ENCODE peak calls at places on chromosome 22, in ten cellular contexts. U, S, M, L, A, B, X, D, T and I are unnamed samples.
A peak's percentile ranks its signal among the peaks of the same experiment; 100 is the strongest.

GRCh38 chr22:31154975-31155374 is 5.0 kb upstream of the RNF185 start:
- DNase-seq in U (no peak), S (no peak), M (no peak), L (no peak), A (no peak), B (no peak), X (no peak), D (no peak), T (no peak), I (no peak)

GRCh38 chr22:42949159-42949558 is 65.8 kb downstream of the PACSIN2 start:
- DNase-seq in U (no peak), S (no peak), M (no peak), L (peak; percentile 78), A (no peak), B (no peak), X (no peak), D (no peak), T (peak; percentile 25), I (no peak)

GRCh38 chr22:47245286-47245685 is 482.8 kb downstream of the TBC1D22A start:
- DNase-seq in U (no peak), S (no peak), M (no peak), L (no peak), A (no peak), B (no peak), X (no peak), D (no peak), T (no peak), I (no peak)

GRCh38 chr22:50581950-50582561 is 593 bp downstream of the CHKB start:
- DNase-seq in U (peak; percentile 60), S (no peak), M (peak; percentile 21), L (no peak), A (no peak), B (no peak), X (no peak), D (no peak), T (no peak), I (no peak)

GRCh38 chr22:26259510-26259909 is 90.2 kb downstream of the SEZ6L start:
- DNase-seq in U (peak; percentile 15), S (no peak), M (peak; percentile 12), L (peak; percentile 2), A (no peak), B (no peak), X (peak; percentile 23), D (no peak), T (no peak), I (peak; percentile 81)

GRCh38 chr22:49600452-49600847 is 227.2 kb downstream of the BRD1 start:
- DNase-seq in U (no peak), S (no peak), M (no peak), L (no peak), A (no peak), B (no peak), X (no peak), D (no peak), T (no peak), I (no peak)

GRCh38 chr22:37732699-37733607 is 36.1 kb downstream of the TRIOBP start:
- DNase-seq in U (no peak), S (no peak), M (no peak), L (no peak), A (no peak), B (no peak), X (no peak), D (no peak), T (no peak), I (no peak)

GRCh38 chr22:30667486-30668305 is at the start of gene DUSP18:
- DNase-seq in U (peak; percentile 92), S (peak; percentile 58), M (peak; percentile 99), L (peak; percentile 85), A (peak; percentile 83), B (peak; percentile 91), X (peak; percentile 94), D (peak; percentile 65), T (peak; percentile 87), I (peak; percentile 98)

GRCh38 chr22:38949889-38950405 is 7.5 kb upstream of the APOBEC3A start:
- DNase-seq in U (no peak), S (no peak), M (no peak), L (no peak), A (no peak), B (no peak), X (no peak), D (no peak), T (no peak), I (no peak)

GRCh38 chr22:44685384-44686056 is 16.5 kb upstream of the PRR5 start:
- DNase-seq in U (peak; percentile 89), S (no peak), M (peak; percentile 58), L (peak; percentile 68), A (peak; percentile 63), B (peak; percentile 84), X (peak; percentile 74), D (no peak), T (peak; percentile 36), I (peak; percentile 64)

GRCh38 chr22:44430716-44431115 is 67.3 kb downstream of the RTL6 start:
- DNase-seq in U (no peak), S (no peak), M (no peak), L (no peak), A (no peak), B (no peak), X (no peak), D (no peak), T (no peak), I (no peak)

GRCh38 chr22:26890870-26891269 is 233.5 kb downstream of the MIAT start:
- DNase-seq in U (no peak), S (no peak), M (no peak), L (no peak), A (no peak), B (no peak), X (peak; percentile 42), D (no peak), T (no peak), I (no peak)

GRCh38 chr22:27181537-27181936 is 524.1 kb downstream of the MIAT start:
- DNase-seq in U (no peak), S (no peak), M (no peak), L (no peak), A (no peak), B (no peak), X (no peak), D (no peak), T (no peak), I (no peak)

GRCh38 chr22:46791201-46791731 is 28.8 kb downstream of the TBC1D22A start:
- DNase-seq in U (peak; percentile 90), S (no peak), M (peak; percentile 91), L (peak; percentile 83), A (peak; percentile 69), B (peak; percentile 81), X (no peak), D (no peak), T (peak; percentile 66), I (no peak)

GRCh38 chr22:24171822-24172221 is 9.5 kb upstream of the SUSD2 start:
- DNase-seq in U (no peak), S (no peak), M (no peak), L (no peak), A (no peak), B (no peak), X (no peak), D (no peak), T (no peak), I (no peak)

GRCh38 chr22:36453855-36454378 is 27.5 kb downstream of the TXN2 start:
- DNase-seq in U (no peak), S (no peak), M (no peak), L (no peak), A (no peak), B (no peak), X (no peak), D (no peak), T (no peak), I (no peak)

GRCh38 chr22:36433318-36434231 is 45.8 kb upstream of the MYH9 start:
- DNase-seq in U (no peak), S (no peak), M (no peak), L (no peak), A (no peak), B (no peak), X (peak; percentile 42), D (no peak), T (no peak), I (no peak)

GRCh38 chr22:38316340-38317236 is 645 bp downstream of the CSNK1E start:
- DNase-seq in U (peak; percentile 55), S (no peak), M (peak; percentile 76), L (peak; percentile 56), A (no peak), B (peak; percentile 44), X (peak; percentile 52), D (no peak), T (peak; percentile 66), I (no peak)

GRCh38 chr22:45502215-45503070 is at the start of gene FBLN1:
- DNase-seq in U (no peak), S (no peak), M (peak; percentile 76), L (no peak), A (no peak), B (no peak), X (peak; percentile 60), D (no peak), T (peak; percentile 45), I (peak; percentile 74)